ENCODE peak calls at places on chromosomes 1 and 21, in six cellular contexts. One of them, this sample, is unnamed.

GRCh38 chr1:178768423-178768822 is 43.4 kb downstream of the RALGPS2 start:
- DNase-seq in choroid plexus epithelial cell: peak; percentile 60
- DNase-seq in transverse colon: no peak
- DNase-seq in pancreas: no peak
- DNase-seq in RWPE1: no peak
- DNase-seq in activated B cell treated with CpG ODN at 0.5 μM for 24 hours: no peak
- DNase-seq in this sample: no peak

GRCh38 chr1:65238010-65238409 is 71.3 kb upstream of the DNAJC6 start:
- DNase-seq in activated B cell treated with CpG ODN at 0.5 μM for 24 hours: no peak
- DNase-seq in pancreas: no peak
- DNase-seq in transverse colon: no peak
- DNase-seq in RWPE1: no peak
- DNase-seq in choroid plexus epithelial cell: no peak
- DNase-seq in this sample: no peak

GRCh38 chr21:41142051-41142795 is 25.7 kb upstream of the BACE2 start:
- DNase-seq in choroid plexus epithelial cell: peak; percentile 12
- DNase-seq in pancreas: no peak
- DNase-seq in activated B cell treated with CpG ODN at 0.5 μM for 24 hours: no peak
- DNase-seq in RWPE1: peak; percentile 88
- DNase-seq in transverse colon: no peak
- DNase-seq in this sample: no peak

GRCh38 chr1:228765543-228765942 is 30.3 kb downstream of the RHOU start:
- DNase-seq in activated B cell treated with CpG ODN at 0.5 μM for 24 hours: no peak
- DNase-seq in RWPE1: no peak
- DNase-seq in choroid plexus epithelial cell: no peak
- DNase-seq in pancreas: no peak
- DNase-seq in transverse colon: peak; percentile 63
- DNase-seq in this sample: no peak

GRCh38 chr1:169928438-169929209 is 34.9 kb upstream of the SCYL3 start:
- DNase-seq in pancreas: no peak
- DNase-seq in RWPE1: peak; percentile 26
- DNase-seq in choroid plexus epithelial cell: peak; percentile 80
- DNase-seq in activated B cell treated with CpG ODN at 0.5 μM for 24 hours: no peak
- DNase-seq in transverse colon: no peak
- DNase-seq in this sample: no peak

GRCh38 chr21:17128132-17128531 is 384.7 kb upstream of the CXADR start:
- DNase-seq in activated B cell treated with CpG ODN at 0.5 μM for 24 hours: no peak
- DNase-seq in pancreas: no peak
- DNase-seq in choroid plexus epithelial cell: no peak
- DNase-seq in transverse colon: no peak
- DNase-seq in RWPE1: no peak
- DNase-seq in this sample: no peak

GRCh38 chr1:21927531-21928237 is 9.4 kb downstream of the HSPG2 start:
- DNase-seq in choroid plexus epithelial cell: no peak
- DNase-seq in activated B cell treated with CpG ODN at 0.5 μM for 24 hours: no peak
- DNase-seq in transverse colon: peak; percentile 92
- DNase-seq in pancreas: no peak
- DNase-seq in RWPE1: no peak
- DNase-seq in this sample: no peak

GRCh38 chr1:20710450-20711284 is 7.1 kb downstream of the KIF17 start:
- DNase-seq in activated B cell treated with CpG ODN at 0.5 μM for 24 hours: no peak
- DNase-seq in pancreas: no peak
- DNase-seq in transverse colon: no peak
- DNase-seq in choroid plexus epithelial cell: no peak
- DNase-seq in RWPE1: no peak
- DNase-seq in this sample: no peak

GRCh38 chr1:116448785-116449385 is 75.8 kb downstream of the ATP1A1 start:
- DNase-seq in pancreas: no peak
- DNase-seq in activated B cell treated with CpG ODN at 0.5 μM for 24 hours: no peak
- DNase-seq in transverse colon: no peak
- DNase-seq in RWPE1: no peak
- DNase-seq in choroid plexus epithelial cell: peak; percentile 41
- DNase-seq in this sample: no peak

GRCh38 chr1:85609976-85610375 is 29.4 kb downstream of the CCN1 start:
- DNase-seq in activated B cell treated with CpG ODN at 0.5 μM for 24 hours: no peak
- DNase-seq in pancreas: no peak
- DNase-seq in RWPE1: no peak
- DNase-seq in transverse colon: no peak
- DNase-seq in choroid plexus epithelial cell: no peak
- DNase-seq in this sample: no peak

GRCh38 chr1:32786856-32787255 is 30.3 kb downstream of the YARS1 start:
- DNase-seq in transverse colon: no peak
- DNase-seq in activated B cell treated with CpG ODN at 0.5 μM for 24 hours: no peak
- DNase-seq in choroid plexus epithelial cell: peak; percentile 61
- DNase-seq in pancreas: no peak
- DNase-seq in RWPE1: no peak
- DNase-seq in this sample: no peak

GRCh38 chr21:37337831-37338230 is 28.7 kb upstream of the DYRK1A start:
- DNase-seq in transverse colon: no peak
- DNase-seq in RWPE1: no peak
- DNase-seq in choroid plexus epithelial cell: no peak
- DNase-seq in activated B cell treated with CpG ODN at 0.5 μM for 24 hours: no peak
- DNase-seq in pancreas: no peak
- DNase-seq in this sample: no peak

GRCh38 chr1:68384321-68384813 is 65.4 kb downstream of the RPE65 start:
- DNase-seq in activated B cell treated with CpG ODN at 0.5 μM for 24 hours: no peak
- DNase-seq in choroid plexus epithelial cell: peak; percentile 99
- DNase-seq in pancreas: no peak
- DNase-seq in RWPE1: peak; percentile 94
- DNase-seq in transverse colon: no peak
- DNase-seq in this sample: no peak

GRCh38 chr1:50796277-50796676 is 163.8 kb downstream of the FAF1 start:
- DNase-seq in RWPE1: no peak
- DNase-seq in pancreas: no peak
- DNase-seq in transverse colon: no peak
- DNase-seq in activated B cell treated with CpG ODN at 0.5 μM for 24 hours: no peak
- DNase-seq in choroid plexus epithelial cell: no peak
- DNase-seq in this sample: no peak

GRCh38 chr1:6098303-6099215 is 52.9 kb downstream of the KCNAB2 start:
- DNase-seq in choroid plexus epithelial cell: no peak
- DNase-seq in transverse colon: no peak
- DNase-seq in activated B cell treated with CpG ODN at 0.5 μM for 24 hours: no peak
- DNase-seq in RWPE1: no peak
- DNase-seq in pancreas: peak; percentile 40
- DNase-seq in this sample: no peak

GRCh38 chr1:39575191-39576015 is 1.2 kb downstream of the PABPC4 start:
- DNase-seq in RWPE1: no peak
- DNase-seq in pancreas: peak; percentile 77
- DNase-seq in activated B cell treated with CpG ODN at 0.5 μM for 24 hours: peak; percentile 33
- DNase-seq in choroid plexus epithelial cell: peak; percentile 73
- DNase-seq in transverse colon: peak; percentile 58
- DNase-seq in this sample: no peak

GRCh38 chr1:162175393-162175792 is 105.9 kb downstream of the NOS1AP start:
- DNase-seq in choroid plexus epithelial cell: peak; percentile 30
- DNase-seq in pancreas: no peak
- DNase-seq in activated B cell treated with CpG ODN at 0.5 μM for 24 hours: no peak
- DNase-seq in RWPE1: no peak
- DNase-seq in transverse colon: no peak
- DNase-seq in this sample: no peak

GRCh38 chr1:35452086-35452485 is 105.1 kb downstream of the KIAA0319L start:
- DNase-seq in activated B cell treated with CpG ODN at 0.5 μM for 24 hours: no peak
- DNase-seq in choroid plexus epithelial cell: peak; percentile 83
- DNase-seq in RWPE1: peak; percentile 22
- DNase-seq in transverse colon: peak; percentile 29
- DNase-seq in pancreas: no peak
- DNase-seq in this sample: no peak

GRCh38 chr1:226470921-226471320 is 63.0 kb upstream of the PARP1 start:
- DNase-seq in pancreas: no peak
- DNase-seq in transverse colon: no peak
- DNase-seq in choroid plexus epithelial cell: no peak
- DNase-seq in RWPE1: no peak
- DNase-seq in activated B cell treated with CpG ODN at 0.5 μM for 24 hours: no peak
- DNase-seq in this sample: no peak

GRCh38 chr1:24318238-24318987 is 744 bp upstream of the GRHL3 start:
- DNase-seq in pancreas: no peak
- DNase-seq in transverse colon: no peak
- DNase-seq in activated B cell treated with CpG ODN at 0.5 μM for 24 hours: no peak
- DNase-seq in RWPE1: no peak
- DNase-seq in choroid plexus epithelial cell: peak; percentile 63
- DNase-seq in this sample: no peak

GRCh38 chr1:6691507-6691906 is 10.1 kb downstream of the DNAJC11 start:
- DNase-seq in choroid plexus epithelial cell: peak; percentile 7
- DNase-seq in RWPE1: no peak
- DNase-seq in pancreas: no peak
- DNase-seq in activated B cell treated with CpG ODN at 0.5 μM for 24 hours: no peak
- DNase-seq in transverse colon: no peak
- DNase-seq in this sample: no peak

GRCh38 chr1:29052100-29052499 is 71.6 kb downstream of the TMEM200B start:
- DNase-seq in RWPE1: no peak
- DNase-seq in activated B cell treated with CpG ODN at 0.5 μM for 24 hours: no peak
- DNase-seq in transverse colon: no peak
- DNase-seq in pancreas: no peak
- DNase-seq in choroid plexus epithelial cell: no peak
- DNase-seq in this sample: no peak

GRCh38 chr1:167675440-167675839 is 45.4 kb downstream of the RCSD1 start:
- DNase-seq in activated B cell treated with CpG ODN at 0.5 μM for 24 hours: no peak
- DNase-seq in transverse colon: no peak
- DNase-seq in choroid plexus epithelial cell: no peak
- DNase-seq in pancreas: no peak
- DNase-seq in RWPE1: no peak
- DNase-seq in this sample: no peak

GRCh38 chr1:24901791-24902470 is 28.1 kb downstream of the RUNX3 start:
- DNase-seq in pancreas: no peak
- DNase-seq in choroid plexus epithelial cell: no peak
- DNase-seq in RWPE1: no peak
- DNase-seq in activated B cell treated with CpG ODN at 0.5 μM for 24 hours: no peak
- DNase-seq in transverse colon: peak; percentile 8
- DNase-seq in this sample: no peak

GRCh38 chr1:64343105-64343960 is 126.6 kb upstream of the CACHD1 start:
- DNase-seq in choroid plexus epithelial cell: peak; percentile 28
- DNase-seq in pancreas: no peak
- DNase-seq in activated B cell treated with CpG ODN at 0.5 μM for 24 hours: no peak
- DNase-seq in RWPE1: peak; percentile 93
- DNase-seq in transverse colon: no peak
- DNase-seq in this sample: no peak

GRCh38 chr1:193402977-193403376 is 216.6 kb upstream of the B3GALT2 start:
- DNase-seq in pancreas: no peak
- DNase-seq in transverse colon: no peak
- DNase-seq in activated B cell treated with CpG ODN at 0.5 μM for 24 hours: no peak
- DNase-seq in choroid plexus epithelial cell: no peak
- DNase-seq in RWPE1: no peak
- DNase-seq in this sample: no peak

GRCh38 chr21:42496120-42496838 is at the start of gene RSPH1:
- DNase-seq in activated B cell treated with CpG ODN at 0.5 μM for 24 hours: peak; percentile 99
- DNase-seq in pancreas: peak; percentile 97
- DNase-seq in transverse colon: peak; percentile 100
- DNase-seq in choroid plexus epithelial cell: peak; percentile 98
- DNase-seq in RWPE1: peak; percentile 97
- DNase-seq in this sample: peak; percentile 93
- TF ChIP-seq CTCF in activated B cell treated with CpG ODN at 0.5 μM for 24 hours: no peak
- TF ChIP-seq CTCF in pancreas: no peak
- TF ChIP-seq CTCF in transverse colon: no peak
- TF ChIP-seq CTCF in choroid plexus epithelial cell: no peak
- TF ChIP-seq CTCF in RWPE1: no peak
- TF ChIP-seq CTCF in this sample: peak; percentile 15

DNA sequence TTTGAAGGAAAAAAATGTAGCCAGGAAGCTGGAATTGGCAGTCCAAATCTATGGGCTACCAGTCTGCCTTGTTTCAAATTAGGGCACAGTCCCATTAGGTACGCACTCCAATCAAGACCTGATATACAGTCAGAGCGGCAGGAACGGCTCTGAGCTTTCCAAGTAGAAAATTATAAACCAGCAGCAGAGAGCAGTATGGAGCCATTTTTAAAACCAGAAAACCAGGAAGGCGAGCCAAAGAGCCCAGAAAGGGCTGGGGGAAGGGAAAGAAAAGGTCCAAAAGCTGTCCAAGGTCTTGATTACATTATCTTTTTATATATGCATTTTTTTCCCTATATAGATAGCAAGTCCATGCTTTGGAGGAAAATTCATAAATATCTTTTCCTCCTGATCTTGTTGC is 719.0 kb downstream of the RWDD3 start:
- DNase-seq in pancreas: no peak
- DNase-seq in choroid plexus epithelial cell: peak; percentile 22
- DNase-seq in transverse colon: no peak
- DNase-seq in RWPE1: peak; percentile 4
- DNase-seq in activated B cell treated with CpG ODN at 0.5 μM for 24 hours: no peak
- DNase-seq in this sample: no peak
- TF ChIP-seq CTCF in pancreas: no peak
- TF ChIP-seq CTCF in choroid plexus epithelial cell: peak; percentile 26
- TF ChIP-seq CTCF in transverse colon: no peak
- TF ChIP-seq CTCF in RWPE1: no peak
- TF ChIP-seq CTCF in activated B cell treated with CpG ODN at 0.5 μM for 24 hours: no peak
- TF ChIP-seq CTCF in this sample: peak; percentile 17

GRCh38 chr1:8902765-8903164 is 24.3 kb upstream of the ENO1 start:
- DNase-seq in choroid plexus epithelial cell: peak; percentile 60
- DNase-seq in RWPE1: no peak
- DNase-seq in pancreas: no peak
- DNase-seq in activated B cell treated with CpG ODN at 0.5 μM for 24 hours: no peak
- DNase-seq in transverse colon: no peak
- DNase-seq in this sample: no peak
- TF ChIP-seq CTCF in choroid plexus epithelial cell: peak; percentile 50
- TF ChIP-seq CTCF in RWPE1: no peak
- TF ChIP-seq CTCF in pancreas: no peak
- TF ChIP-seq CTCF in activated B cell treated with CpG ODN at 0.5 μM for 24 hours: no peak
- TF ChIP-seq CTCF in transverse colon: no peak
- TF ChIP-seq CTCF in this sample: no peak

DNA sequence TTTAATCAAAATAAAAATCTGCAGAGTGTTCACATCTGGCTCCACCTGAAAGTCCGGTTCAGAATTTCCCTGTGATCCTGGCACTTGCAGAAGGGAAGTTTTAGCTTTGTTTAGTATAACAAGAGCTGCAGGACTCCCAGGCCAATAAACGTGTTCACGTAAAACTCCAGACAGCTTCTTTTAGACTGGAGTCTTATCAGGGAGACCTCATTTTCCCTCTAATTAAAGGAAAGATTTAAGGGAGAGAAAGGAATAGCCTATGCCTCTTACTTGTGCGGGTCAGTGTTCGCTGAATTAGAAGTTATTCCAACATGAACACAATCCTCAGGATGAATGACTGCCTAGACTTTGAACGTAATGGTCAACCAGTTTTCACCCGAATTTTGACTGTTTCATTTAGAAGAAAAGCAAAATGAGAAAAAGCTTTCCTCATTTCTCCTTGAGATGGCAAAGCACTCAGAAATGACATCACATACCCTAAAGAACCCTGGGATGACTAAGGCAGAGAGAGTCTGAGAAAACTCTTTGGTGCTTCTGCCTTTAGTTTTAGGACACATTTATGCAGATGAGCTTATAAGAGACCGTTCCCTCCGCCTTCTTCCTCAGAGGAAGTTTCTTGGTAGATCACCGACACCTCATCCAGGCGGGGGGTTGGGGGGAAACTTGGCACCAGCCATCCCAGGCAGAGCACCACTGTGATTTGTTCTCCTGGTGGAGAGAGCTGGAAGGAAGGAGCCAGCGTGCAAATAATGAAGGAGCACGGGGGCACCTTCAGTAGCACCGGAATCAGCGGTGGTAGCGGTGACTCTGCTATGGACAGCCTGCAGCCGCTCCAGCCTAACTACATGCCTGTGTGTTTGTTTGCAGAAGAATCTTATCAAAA is 202.1 kb upstream of the SGIP1 start:
- DNase-seq in transverse colon: peak; percentile 64
- DNase-seq in choroid plexus epithelial cell: peak; percentile 90
- DNase-seq in activated B cell treated with CpG ODN at 0.5 μM for 24 hours: no peak
- DNase-seq in pancreas: no peak
- DNase-seq in RWPE1: no peak
- DNase-seq in this sample: no peak
- TF ChIP-seq CTCF in transverse colon: peak; percentile 4
- TF ChIP-seq CTCF in choroid plexus epithelial cell: peak; percentile 60
- TF ChIP-seq CTCF in activated B cell treated with CpG ODN at 0.5 μM for 24 hours: no peak
- TF ChIP-seq CTCF in pancreas: no peak
- TF ChIP-seq CTCF in RWPE1: no peak
- TF ChIP-seq CTCF in this sample: no peak

GRCh38 chr1:45573231-45573804 is 10.5 kb upstream of the NASP start:
- DNase-seq in choroid plexus epithelial cell: peak; percentile 53
- DNase-seq in pancreas: peak; percentile 7
- DNase-seq in RWPE1: no peak
- DNase-seq in transverse colon: no peak
- DNase-seq in activated B cell treated with CpG ODN at 0.5 μM for 24 hours: no peak
- DNase-seq in this sample: no peak
- TF ChIP-seq CTCF in choroid plexus epithelial cell: peak; percentile 39
- TF ChIP-seq CTCF in pancreas: no peak
- TF ChIP-seq CTCF in RWPE1: no peak
- TF ChIP-seq CTCF in transverse colon: no peak
- TF ChIP-seq CTCF in activated B cell treated with CpG ODN at 0.5 μM for 24 hours: no peak
- TF ChIP-seq CTCF in this sample: no peak